ENCODE peak calls at places on chromosomes 2 and 18, in six cellular contexts. One of them, this sample, is unnamed.

GRCh38 chr2:135256531-135257258 is 204.6 kb downstream of the RAB3GAP1 start:
- DNase-seq in left ventricle myocardium inferior: no peak
- DNase-seq in CD8-positive, alpha-beta memory T cell: no peak
- DNase-seq in mesendoderm: peak
- DNase-seq in AG04450: no peak
- DNase-seq in HCT116: no peak
- DNase-seq in this sample: no peak

GRCh38 chr2:28269019-28269784 is 123.5 kb upstream of the FOSL2 start:
- DNase-seq in left ventricle myocardium inferior: no peak
- DNase-seq in CD8-positive, alpha-beta memory T cell: no peak
- DNase-seq in mesendoderm: peak
- DNase-seq in AG04450: no peak
- DNase-seq in HCT116: peak
- DNase-seq in this sample: peak

GRCh38 chr2:2824588-2824987 is 493.5 kb upstream of the MYT1L start:
- DNase-seq in left ventricle myocardium inferior: no peak
- DNase-seq in CD8-positive, alpha-beta memory T cell: no peak
- DNase-seq in mesendoderm: no peak
- DNase-seq in AG04450: no peak
- DNase-seq in HCT116: no peak
- DNase-seq in this sample: no peak

GRCh38 chr2:207770602-207771404 is 1.1 kb upstream of the FZD5 start:
- DNase-seq in left ventricle myocardium inferior: no peak
- DNase-seq in CD8-positive, alpha-beta memory T cell: no peak
- DNase-seq in mesendoderm: peak
- DNase-seq in AG04450: no peak
- DNase-seq in HCT116: no peak
- DNase-seq in this sample: peak

GRCh38 chr2:238145851-238146250 is 7.4 kb downstream of the KLHL30 start:
- DNase-seq in left ventricle myocardium inferior: no peak
- DNase-seq in CD8-positive, alpha-beta memory T cell: no peak
- DNase-seq in mesendoderm: no peak
- DNase-seq in AG04450: no peak
- DNase-seq in HCT116: peak
- DNase-seq in this sample: no peak

GRCh38 chr2:18465979-18466378 is 94.5 kb downstream of the RDH14 start:
- DNase-seq in left ventricle myocardium inferior: no peak
- DNase-seq in CD8-positive, alpha-beta memory T cell: no peak
- DNase-seq in mesendoderm: no peak
- DNase-seq in AG04450: no peak
- DNase-seq in HCT116: no peak
- DNase-seq in this sample: no peak

GRCh38 chr2:156481295-156481694 is 45.1 kb downstream of the GPD2 start:
- DNase-seq in left ventricle myocardium inferior: no peak
- DNase-seq in CD8-positive, alpha-beta memory T cell: no peak
- DNase-seq in mesendoderm: no peak
- DNase-seq in AG04450: no peak
- DNase-seq in HCT116: no peak
- DNase-seq in this sample: no peak

GRCh38 chr18:63155169-63155852 is 164.3 kb downstream of the BCL2 start:
- DNase-seq in left ventricle myocardium inferior: peak
- DNase-seq in CD8-positive, alpha-beta memory T cell: peak
- DNase-seq in mesendoderm: peak
- DNase-seq in AG04450: no peak
- DNase-seq in HCT116: peak
- DNase-seq in this sample: peak

GRCh38 chr2:112174383-112174782 is 36.2 kb downstream of the FBLN7 start:
- DNase-seq in left ventricle myocardium inferior: no peak
- DNase-seq in CD8-positive, alpha-beta memory T cell: no peak
- DNase-seq in mesendoderm: no peak
- DNase-seq in AG04450: no peak
- DNase-seq in HCT116: no peak
- DNase-seq in this sample: no peak

GRCh38 chr2:43192039-43192438 is 34.4 kb downstream of the ZFP36L2 start:
- DNase-seq in left ventricle myocardium inferior: no peak
- DNase-seq in CD8-positive, alpha-beta memory T cell: no peak
- DNase-seq in mesendoderm: peak
- DNase-seq in AG04450: no peak
- DNase-seq in HCT116: no peak
- DNase-seq in this sample: no peak

GRCh38 chr2:9757430-9758287 is 85.6 kb upstream of the TAF1B start:
- DNase-seq in left ventricle myocardium inferior: peak
- DNase-seq in CD8-positive, alpha-beta memory T cell: no peak
- DNase-seq in mesendoderm: peak
- DNase-seq in AG04450: no peak
- DNase-seq in HCT116: no peak
- DNase-seq in this sample: no peak

GRCh38 chr2:105712166-105712915 is 32.4 kb upstream of the NCK2 start:
- DNase-seq in left ventricle myocardium inferior: no peak
- DNase-seq in CD8-positive, alpha-beta memory T cell: no peak
- DNase-seq in mesendoderm: peak
- DNase-seq in AG04450: no peak
- DNase-seq in HCT116: no peak
- DNase-seq in this sample: no peak

GRCh38 chr2:217798743-217799552 is 203.8 kb downstream of the TNS1 start:
- DNase-seq in left ventricle myocardium inferior: peak
- DNase-seq in CD8-positive, alpha-beta memory T cell: no peak
- DNase-seq in mesendoderm: no peak
- DNase-seq in AG04450: no peak
- DNase-seq in HCT116: no peak
- DNase-seq in this sample: no peak

GRCh38 chr2:95351080-95351915 is 51.2 kb upstream of the FAHD2A start:
- DNase-seq in left ventricle myocardium inferior: no peak
- DNase-seq in CD8-positive, alpha-beta memory T cell: no peak
- DNase-seq in mesendoderm: no peak
- DNase-seq in AG04450: no peak
- DNase-seq in HCT116: no peak
- DNase-seq in this sample: no peak

GRCh38 chr18:26322892-26323653 is 96.8 kb downstream of the TAF4B start:
- DNase-seq in left ventricle myocardium inferior: no peak
- DNase-seq in CD8-positive, alpha-beta memory T cell: no peak
- DNase-seq in mesendoderm: no peak
- DNase-seq in AG04450: no peak
- DNase-seq in HCT116: no peak
- DNase-seq in this sample: no peak

GRCh38 chr2:239110595-239111048 is 262.7 kb downstream of the TWIST2 start:
- DNase-seq in left ventricle myocardium inferior: no peak
- DNase-seq in CD8-positive, alpha-beta memory T cell: no peak
- DNase-seq in mesendoderm: no peak
- DNase-seq in AG04450: no peak
- DNase-seq in HCT116: no peak
- DNase-seq in this sample: peak

GRCh38 chr2:201907128-201907886 is 101.0 kb downstream of the CDK15 start:
- DNase-seq in left ventricle myocardium inferior: no peak
- DNase-seq in CD8-positive, alpha-beta memory T cell: no peak
- DNase-seq in mesendoderm: peak
- DNase-seq in AG04450: no peak
- DNase-seq in HCT116: no peak
- DNase-seq in this sample: no peak

GRCh38 chr2:4091013-4091412 is 387.6 kb downstream of the DCDC2C start:
- DNase-seq in left ventricle myocardium inferior: no peak
- DNase-seq in CD8-positive, alpha-beta memory T cell: no peak
- DNase-seq in mesendoderm: no peak
- DNase-seq in AG04450: no peak
- DNase-seq in HCT116: no peak
- DNase-seq in this sample: no peak

GRCh38 chr2:8584174-8585066 is 97.4 kb upstream of the ID2 start:
- DNase-seq in left ventricle myocardium inferior: no peak
- DNase-seq in CD8-positive, alpha-beta memory T cell: no peak
- DNase-seq in mesendoderm: no peak
- DNase-seq in AG04450: no peak
- DNase-seq in HCT116: no peak
- DNase-seq in this sample: peak

GRCh38 chr2:38446418-38446817 is 69.3 kb upstream of the ATL2 start:
- DNase-seq in left ventricle myocardium inferior: no peak
- DNase-seq in CD8-positive, alpha-beta memory T cell: no peak
- DNase-seq in mesendoderm: peak
- DNase-seq in AG04450: no peak
- DNase-seq in HCT116: no peak
- DNase-seq in this sample: no peak

GRCh38 chr2:115119086-115119485 is 676.6 kb downstream of the DPP10 start:
- DNase-seq in left ventricle myocardium inferior: no peak
- DNase-seq in CD8-positive, alpha-beta memory T cell: no peak
- DNase-seq in mesendoderm: no peak
- DNase-seq in AG04450: no peak
- DNase-seq in HCT116: no peak
- DNase-seq in this sample: no peak

GRCh38 chr2:115118306-115118705 is 675.9 kb downstream of the DPP10 start:
- DNase-seq in left ventricle myocardium inferior: no peak
- DNase-seq in CD8-positive, alpha-beta memory T cell: no peak
- DNase-seq in mesendoderm: no peak
- DNase-seq in AG04450: no peak
- DNase-seq in HCT116: no peak
- DNase-seq in this sample: no peak

GRCh38 chr2:115115135-115115534 is 672.7 kb downstream of the DPP10 start:
- DNase-seq in left ventricle myocardium inferior: no peak
- DNase-seq in CD8-positive, alpha-beta memory T cell: no peak
- DNase-seq in mesendoderm: peak
- DNase-seq in AG04450: no peak
- DNase-seq in HCT116: no peak
- DNase-seq in this sample: no peak
- H3K4me3 ChIP-seq in left ventricle myocardium inferior: no peak
- H3K4me3 ChIP-seq in CD8-positive, alpha-beta memory T cell: no peak
- H3K4me3 ChIP-seq in mesendoderm: no peak
- H3K4me3 ChIP-seq in AG04450: no peak
- H3K4me3 ChIP-seq in HCT116: no peak
- H3K4me3 ChIP-seq in this sample: no peak

DNA sequence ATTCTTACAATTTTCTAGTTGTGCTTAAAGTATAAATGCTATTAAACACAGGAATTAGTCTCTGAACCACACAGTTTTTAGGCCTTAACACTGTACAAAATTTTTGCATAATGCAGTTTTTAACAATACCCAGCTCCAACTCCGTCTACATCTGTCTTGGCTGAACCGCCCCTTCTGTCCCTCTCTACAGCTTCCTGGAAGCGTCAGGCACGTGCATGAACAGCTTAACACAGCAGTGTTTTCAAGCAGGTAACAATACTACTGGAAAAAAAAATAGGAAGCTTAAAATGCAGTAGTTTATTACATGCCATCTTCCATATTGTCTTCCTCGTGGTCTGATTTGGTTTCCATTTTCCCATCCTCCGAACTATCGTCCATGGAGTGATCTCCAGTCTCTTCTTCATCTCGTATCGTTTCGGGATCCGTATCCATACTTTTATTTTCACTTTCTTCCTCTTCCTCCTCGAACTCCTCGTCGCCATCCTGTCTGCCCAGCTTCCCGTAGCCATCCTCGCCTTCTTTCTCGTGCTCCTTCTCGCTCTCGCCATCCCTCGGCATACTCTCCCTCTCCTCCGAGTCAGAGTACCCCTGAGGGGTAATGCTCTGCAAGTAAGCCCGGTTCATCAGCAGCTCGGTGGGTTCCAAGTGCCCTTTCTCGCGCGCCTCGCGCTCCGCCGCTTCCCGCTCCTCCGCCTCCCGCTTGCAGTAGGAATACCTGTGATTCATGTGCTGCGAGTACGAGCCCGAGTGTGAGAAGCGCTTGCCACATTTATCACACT is 130.6 kb downstream of the ZEB2 start:
- DNase-seq in left ventricle myocardium inferior: no peak
- DNase-seq in CD8-positive, alpha-beta memory T cell: no peak
- DNase-seq in mesendoderm: peak
- DNase-seq in AG04450: no peak
- DNase-seq in HCT116: no peak
- DNase-seq in this sample: no peak
- H3K4me3 ChIP-seq in left ventricle myocardium inferior: peak
- H3K4me3 ChIP-seq in CD8-positive, alpha-beta memory T cell: no peak
- H3K4me3 ChIP-seq in mesendoderm: no peak
- H3K4me3 ChIP-seq in AG04450: no peak
- H3K4me3 ChIP-seq in HCT116: no peak
- H3K4me3 ChIP-seq in this sample: no peak

GRCh38 chr18:48009116-48009825 is 78.8 kb upstream of the SMAD2 start:
- DNase-seq in left ventricle myocardium inferior: no peak
- DNase-seq in CD8-positive, alpha-beta memory T cell: no peak
- DNase-seq in mesendoderm: no peak
- DNase-seq in AG04450: no peak
- DNase-seq in HCT116: no peak
- DNase-seq in this sample: no peak

GRCh38 chr18:48007955-48008701 is 77.7 kb upstream of the SMAD2 start:
- DNase-seq in left ventricle myocardium inferior: peak
- DNase-seq in CD8-positive, alpha-beta memory T cell: no peak
- DNase-seq in mesendoderm: peak
- DNase-seq in AG04450: no peak
- DNase-seq in HCT116: no peak
- DNase-seq in this sample: peak

GRCh38 chr18:48004577-48004976 is 74.1 kb upstream of the SMAD2 start:
- DNase-seq in left ventricle myocardium inferior: no peak
- DNase-seq in CD8-positive, alpha-beta memory T cell: no peak
- DNase-seq in mesendoderm: no peak
- DNase-seq in AG04450: no peak
- DNase-seq in HCT116: no peak
- DNase-seq in this sample: no peak

GRCh38 chr18:48006415-48007175 is 76.1 kb upstream of the SMAD2 start:
- DNase-seq in left ventricle myocardium inferior: no peak
- DNase-seq in CD8-positive, alpha-beta memory T cell: no peak
- DNase-seq in mesendoderm: no peak
- DNase-seq in AG04450: no peak
- DNase-seq in HCT116: no peak
- DNase-seq in this sample: no peak

DNA sequence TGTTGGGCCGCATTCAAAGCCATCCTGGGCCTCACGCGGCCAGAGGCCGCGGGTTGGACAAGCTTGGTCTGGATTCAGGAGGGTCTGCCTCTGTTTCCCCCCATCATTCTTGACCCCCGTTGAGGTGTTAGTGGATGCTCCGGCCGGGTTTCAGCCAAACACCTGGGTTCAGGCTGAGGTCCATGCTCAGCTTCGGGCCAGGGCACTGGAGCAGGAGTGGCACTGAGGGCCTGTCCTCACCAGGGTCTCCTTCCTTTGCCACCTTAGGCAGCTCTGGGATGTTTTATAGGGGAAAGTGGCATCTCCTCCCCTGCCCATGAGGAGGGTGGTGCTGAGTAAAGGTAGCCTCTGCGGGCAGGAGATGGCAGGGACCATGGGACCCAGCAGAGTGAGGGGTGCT is 76.9 kb upstream of the SMAD2 start:
- DNase-seq in left ventricle myocardium inferior: no peak
- DNase-seq in CD8-positive, alpha-beta memory T cell: no peak
- DNase-seq in mesendoderm: no peak
- DNase-seq in AG04450: no peak
- DNase-seq in HCT116: no peak
- DNase-seq in this sample: no peak
- H3K4me3 ChIP-seq in left ventricle myocardium inferior: peak
- H3K4me3 ChIP-seq in CD8-positive, alpha-beta memory T cell: no peak
- H3K4me3 ChIP-seq in mesendoderm: no peak
- H3K4me3 ChIP-seq in AG04450: peak
- H3K4me3 ChIP-seq in HCT116: no peak
- H3K4me3 ChIP-seq in this sample: no peak

DNA sequence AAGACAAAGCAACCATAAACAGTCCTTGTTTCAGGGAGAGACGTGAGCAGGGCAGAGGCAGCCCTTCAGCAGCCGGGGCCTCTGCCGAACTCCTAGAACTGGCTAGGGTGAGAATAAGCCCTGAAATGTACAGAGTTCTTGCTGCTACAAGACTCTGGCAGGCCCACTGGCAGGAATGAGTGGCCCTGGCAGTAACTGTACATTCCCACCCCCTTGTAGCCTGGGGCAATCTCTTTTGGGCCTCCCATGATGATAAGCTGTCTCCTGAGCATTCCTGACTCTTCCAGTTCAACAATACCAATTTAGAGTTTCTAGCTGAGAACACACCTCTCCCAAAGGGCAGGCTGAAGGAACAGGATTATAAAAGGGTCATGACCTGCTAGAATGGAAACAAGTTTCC is 54.3 kb downstream of the HAUS1 start:
- DNase-seq in left ventricle myocardium inferior: no peak
- DNase-seq in CD8-positive, alpha-beta memory T cell: no peak
- DNase-seq in mesendoderm: peak
- DNase-seq in AG04450: no peak
- DNase-seq in HCT116: no peak
- DNase-seq in this sample: no peak
- H3K4me3 ChIP-seq in left ventricle myocardium inferior: no peak
- H3K4me3 ChIP-seq in CD8-positive, alpha-beta memory T cell: no peak
- H3K4me3 ChIP-seq in mesendoderm: no peak
- H3K4me3 ChIP-seq in AG04450: no peak
- H3K4me3 ChIP-seq in HCT116: no peak
- H3K4me3 ChIP-seq in this sample: no peak